ENCODE peak calls at places on chromosomes 11 and 22, in four cellular contexts. X is GM12878, U is K562, E is HepG2. J is an unnamed sample.
A peak's percentile ranks its signal among the peaks of the same experiment; 100 is the strongest.

GRCh38 chr22:25403752-25404471 is 160.6 kb upstream of the GRK3 start:
- DNase-seq in X (no peak), U (peak; percentile 56), E (peak; percentile 15), J (no peak)

GRCh38 chr11:44604171-44604581 is 38.7 kb downstream of the CD82 start:
- DNase-seq in X (no peak), U (no peak), E (no peak), J (no peak)

GRCh38 chr11:68903631-68904457 is at the start of the genes IGHMBP2 and MRPL21:
- DNase-seq in X (no peak), U (peak; percentile 93), E (peak; percentile 62), J (peak; percentile 84)

GRCh38 chr11:47541070-47541469 is 11.9 kb downstream of the CELF1 start:
- DNase-seq in X (no peak), U (no peak), E (no peak), J (no peak)

GRCh38 chr22:22877523-22878210 is 9.9 kb upstream of the IGLL5 start:
- DNase-seq in X (no peak), U (peak; percentile 98), E (peak; percentile 46), J (peak; percentile 51)

GRCh38 chr22:38131399-38131798 is 20.9 kb upstream of the BAIAP2L2 start:
- DNase-seq in X (no peak), U (no peak), E (no peak), J (no peak)

GRCh38 chr22:48631288-48631687 is 1196.4 kb downstream of the BRD1 start:
- DNase-seq in X (no peak), U (no peak), E (no peak), J (no peak)

GRCh38 chr22:20904008-20904979 is 12.9 kb upstream of the CRKL start:
- DNase-seq in X (no peak), U (peak; percentile 54), E (peak; percentile 67), J (peak; percentile 82)

GRCh38 chr22:19477321-19478085 is 1.5 kb downstream of the UFD1 start:
- DNase-seq in X (no peak), U (peak; percentile 49), E (peak; percentile 7), J (no peak)

GRCh38 chr11:116703421-116703820 is 69.4 kb downstream of the BUD13 start:
- DNase-seq in X (no peak), U (no peak), E (no peak), J (no peak)

GRCh38 chr11:19789840-19790710 is 77.4 kb downstream of the NAV2 start:
- DNase-seq in X (no peak), U (no peak), E (no peak), J (no peak)

GRCh38 chr11:47324520-47324919 is 28.0 kb downstream of the MYBPC3 start:
- DNase-seq in X (no peak), U (no peak), E (no peak), J (no peak)

GRCh38 chr11:64251986-64252837 is 882 bp downstream of the PLCB3 start:
- DNase-seq in X (no peak), U (peak; percentile 80), E (no peak), J (peak; percentile 69)

GRCh38 chr11:77345621-77346020 is 44.1 kb upstream of the GDPD4 start:
- DNase-seq in X (no peak), U (no peak), E (no peak), J (no peak)

GRCh38 chr22:49049691-49050090 is 778.0 kb downstream of the BRD1 start:
- DNase-seq in X (no peak), U (no peak), E (no peak), J (no peak)

GRCh38 chr22:26847046-26847445 is 189.7 kb downstream of the MIAT start:
- DNase-seq in X (no peak), U (no peak), E (no peak), J (no peak)

GRCh38 chr11:45334410-45334809 is 48.3 kb upstream of the SYT13 start:
- DNase-seq in X (no peak), U (no peak), E (no peak), J (no peak)

GRCh38 chr11:70620510-70621184 is 222.3 kb downstream of the CTTN start:
- DNase-seq in X (no peak), U (no peak), E (no peak), J (no peak)

DNA sequence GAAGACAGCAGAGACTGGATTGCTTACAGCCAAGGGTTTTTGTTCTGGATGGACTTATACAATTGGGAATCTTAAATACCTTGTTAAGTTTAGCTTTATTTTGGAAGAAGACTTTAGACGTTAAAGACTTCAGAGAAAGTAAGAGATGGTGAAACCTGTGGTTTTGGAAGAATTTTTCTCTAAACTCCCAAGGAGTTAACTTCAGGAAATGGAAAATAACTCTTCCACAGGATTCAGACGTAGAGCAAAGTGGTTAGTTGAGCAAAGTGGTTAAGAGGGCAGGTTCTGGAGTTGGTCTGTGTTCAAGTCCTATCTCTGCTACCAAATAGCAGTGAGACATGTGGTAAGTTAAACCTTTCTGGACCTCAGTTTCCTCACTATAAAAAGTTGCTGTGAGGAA is 12.8 kb downstream of the PITPNB start:
- DNase-seq in X (no peak), U (no peak), E (no peak), J (no peak)
- TF ChIP-seq POLR2AphosphoS2 in X (no peak), U (no peak), E (no peak), J (no peak)

GRCh38 chr11:74611369-74611861 is 19.0 kb downstream of the POLD3 start:
- DNase-seq in X (no peak), U (peak; percentile 48), E (peak; percentile 36), J (peak; percentile 18)
- TF ChIP-seq CTCF in X (peak; percentile 36), U (peak; percentile 49), E (peak; percentile 52), J (peak; percentile 65)

GRCh38 chr11:74568028-74568427 is 24.4 kb upstream of the POLD3 start:
- DNase-seq in X (no peak), U (no peak), E (no peak), J (no peak)

GRCh38 chr11:74572349-74572748 is 20.0 kb upstream of the POLD3 start:
- DNase-seq in X (no peak), U (no peak), E (no peak), J (no peak)

GRCh38 chr11:74570266-74571061 is 21.9 kb upstream of the POLD3 start:
- DNase-seq in X (no peak), U (peak; percentile 68), E (peak; percentile 57), J (peak; percentile 83)

GRCh38 chr11:74571062-74571399 is 21.4 kb upstream of the POLD3 start:
- DNase-seq in X (no peak), U (no peak), E (no peak), J (no peak)

DNA sequence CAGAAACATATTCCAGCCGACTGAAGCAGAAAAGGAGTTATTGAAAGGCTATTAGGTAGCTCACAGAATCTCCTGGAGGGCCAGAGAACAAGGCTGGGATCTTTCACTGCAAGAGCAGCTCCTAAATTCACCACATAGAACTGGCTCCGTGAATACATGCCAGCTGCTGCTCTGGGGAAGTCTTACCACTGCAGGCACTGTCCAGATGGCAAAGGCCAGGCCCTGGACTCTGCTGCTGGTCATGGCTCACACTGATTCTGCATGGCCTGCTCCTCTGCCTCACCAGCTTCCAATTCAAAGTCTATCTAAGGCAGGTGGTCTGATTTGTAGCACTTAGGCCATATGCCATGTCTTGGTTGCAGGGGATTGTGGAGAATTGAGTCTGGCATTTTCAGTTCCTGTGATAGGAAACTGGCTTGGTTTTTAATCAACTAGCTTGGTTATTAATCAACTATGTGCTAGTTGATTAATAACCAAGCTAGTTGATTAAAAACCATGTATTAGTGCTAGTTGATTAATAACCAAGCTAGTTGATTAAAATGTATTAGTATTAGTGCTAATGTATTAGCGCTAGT is 25.9 kb upstream of the POLD3 start:
- DNase-seq in X (no peak), U (no peak), E (no peak), J (no peak)
- TF ChIP-seq EP300 in X (no peak), U (no peak), E (no peak), J (no peak)

DNA sequence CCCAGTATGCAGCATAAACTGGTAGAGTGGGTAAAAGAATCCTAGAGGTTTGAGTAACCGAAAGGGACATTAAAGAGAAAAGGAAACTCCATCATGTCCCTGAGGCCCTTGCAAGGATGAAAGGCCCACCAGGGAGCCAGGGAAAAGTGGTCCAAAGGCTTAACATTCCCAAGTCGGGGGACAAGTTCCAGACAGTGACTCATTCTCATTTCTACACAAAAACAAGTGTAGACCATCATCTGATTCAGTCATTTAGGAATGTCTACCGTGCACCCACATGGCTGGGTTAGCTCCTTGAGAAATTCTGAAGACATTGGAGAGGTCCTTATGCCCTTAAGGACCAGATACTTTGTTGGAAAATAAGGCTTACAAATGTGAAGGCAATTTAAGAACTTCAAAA is 4.8 kb upstream of the NOX4 start:
- DNase-seq in X (no peak), U (no peak), E (no peak), J (no peak)
- TF ChIP-seq POLR2AphosphoS2 in X (no peak), U (no peak), E (no peak), J (no peak)

DNA sequence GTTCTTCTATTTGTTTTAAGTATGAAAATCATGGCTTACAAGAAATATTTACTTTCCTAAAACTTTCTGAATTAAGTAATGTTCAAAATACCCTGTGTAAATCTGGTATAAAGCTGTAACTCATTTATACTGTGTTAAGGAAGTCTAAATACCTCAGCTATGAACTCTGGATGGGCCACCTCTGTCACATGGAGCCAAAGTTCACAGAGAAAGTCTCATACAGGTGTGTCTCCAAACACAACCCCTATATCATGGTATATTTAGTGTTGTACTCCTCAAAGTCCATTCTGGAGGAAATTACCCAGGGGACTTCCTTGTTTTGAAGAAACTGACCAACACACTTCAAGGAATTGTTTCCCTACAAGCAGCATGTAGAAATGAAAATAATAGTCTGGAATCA is 909.2 kb upstream of the TENM4 start:
- DNase-seq in X (no peak), U (no peak), E (no peak), J (no peak)
- TF ChIP-seq CTCF in X (no peak), U (no peak), E (no peak), J (no peak)

GRCh38 chr22:36065775-36066544 is 37.3 kb upstream of the RBFOX2 start:
- DNase-seq in X (no peak), U (peak; percentile 83), E (peak; percentile 85), J (peak; percentile 92)
- TF ChIP-seq EP300 in X (no peak), U (no peak), E (no peak), J (no peak)

DNA sequence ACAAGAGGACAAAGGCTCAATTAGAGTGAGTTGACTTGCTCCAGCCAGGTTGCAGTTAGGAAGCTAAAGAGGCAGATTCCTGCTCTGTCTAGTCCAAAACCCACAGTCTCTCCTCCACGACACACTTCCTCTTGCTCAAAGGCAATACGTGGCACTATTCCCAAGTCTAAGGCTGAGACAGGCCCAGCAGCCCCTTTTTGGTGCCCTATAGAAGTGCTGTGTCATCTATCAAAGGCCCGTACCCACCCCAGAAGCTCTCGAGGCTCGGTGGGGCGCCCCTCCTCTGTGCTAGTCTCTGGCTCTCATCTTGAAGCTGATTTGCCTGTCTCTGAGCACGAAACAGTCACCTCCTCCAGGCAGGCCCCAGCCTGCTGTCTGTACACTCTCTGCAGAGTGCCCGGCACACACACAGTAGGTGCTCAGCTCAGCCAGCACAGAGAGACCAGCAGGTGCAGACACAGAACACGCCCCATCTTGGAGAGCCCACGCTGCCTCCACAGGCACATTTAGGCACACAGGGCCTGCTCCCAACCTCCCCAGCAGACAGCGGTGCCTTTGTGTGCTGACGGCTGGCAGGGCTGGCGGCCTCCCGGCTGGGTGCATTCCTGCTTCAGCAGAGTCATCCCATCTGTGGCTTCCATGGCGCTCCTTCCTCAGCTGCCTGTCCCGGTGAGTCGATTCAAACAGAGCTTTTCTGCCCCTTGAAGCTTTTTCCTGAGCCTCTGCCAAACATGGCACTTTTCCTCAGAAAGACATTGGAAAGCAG is 52.7 kb downstream of the MYH9 start:
- DNase-seq in X (no peak), U (peak; percentile 30), E (no peak), J (no peak)
- TF ChIP-seq POLR2AphosphoS2 in X (no peak), U (no peak), E (no peak), J (no peak)

DNA sequence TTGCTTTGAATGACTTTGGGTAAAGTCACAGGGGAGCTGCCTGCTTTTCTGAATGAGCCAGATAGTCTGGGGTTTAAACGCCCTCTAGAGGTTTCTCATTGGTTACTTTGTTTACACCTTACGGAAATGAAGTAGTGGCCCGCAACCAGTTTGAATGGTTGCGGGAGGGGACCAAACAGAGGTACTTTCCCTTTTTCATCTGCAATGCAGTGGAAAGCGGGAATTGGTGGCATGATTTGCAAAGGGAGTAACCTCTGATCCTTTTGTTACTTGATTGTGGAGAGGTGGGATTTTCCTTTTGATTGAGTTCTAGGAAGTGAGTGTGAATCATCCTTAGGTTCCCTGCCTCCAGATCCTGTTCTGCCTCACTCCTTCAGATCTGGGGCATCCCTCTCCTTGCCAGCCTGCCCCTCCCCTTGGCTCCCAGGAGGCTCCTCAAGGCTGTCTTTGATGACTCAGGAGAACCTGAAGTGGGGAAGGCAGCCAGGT is 15.9 kb upstream of the GLYATL1 start:
- DNase-seq in X (no peak), U (peak; percentile 41), E (peak; percentile 13), J (no peak)
- TF ChIP-seq CTCF in X (peak; percentile 52), U (peak; percentile 10), E (peak; percentile 53), J (peak; percentile 43)